ENCODE peak calls at places on chromosomes 4 and X, in five cellular contexts. One of them, this sample, is unnamed.

GRCh38 chr4:2954358-2955185 is 8.6 kb downstream of the NOP14 start:
- DNase-seq in psoas muscle: no peak
- DNase-seq in right lobe of liver: no peak
- DNase-seq in A549: no peak
- DNase-seq in cardiac muscle cell: no peak
- DNase-seq in this sample: no peak

GRCh38 chrX:19373034-19373891 is 29.5 kb downstream of the PDHA1 start:
- DNase-seq in right lobe of liver: no peak
- DNase-seq in cardiac muscle cell: no peak
- DNase-seq in A549: no peak
- DNase-seq in psoas muscle: no peak
- DNase-seq in this sample: no peak

GRCh38 chr4:135185256-135185655 is 983.7 kb upstream of the PABPC4L start:
- DNase-seq in psoas muscle: no peak
- DNase-seq in A549: no peak
- DNase-seq in cardiac muscle cell: no peak
- DNase-seq in right lobe of liver: no peak
- DNase-seq in this sample: no peak

GRCh38 chr4:15691346-15692140 is 9.9 kb downstream of the FAM200B start:
- DNase-seq in A549: no peak
- DNase-seq in psoas muscle: no peak
- DNase-seq in right lobe of liver: no peak
- DNase-seq in cardiac muscle cell: no peak
- DNase-seq in this sample: no peak

GRCh38 chr4:54473077-54473545 is 184.6 kb upstream of the KIT start:
- DNase-seq in psoas muscle: no peak
- DNase-seq in A549: no peak
- DNase-seq in right lobe of liver: no peak
- DNase-seq in cardiac muscle cell: no peak
- DNase-seq in this sample: no peak

GRCh38 chr4:109414938-109415337 is 18.7 kb upstream of the SEC24B start:
- DNase-seq in psoas muscle: no peak
- DNase-seq in cardiac muscle cell: no peak
- DNase-seq in A549: no peak
- DNase-seq in right lobe of liver: no peak
- DNase-seq in this sample: no peak

GRCh38 chr4:97911236-97911906 is 231.9 kb downstream of the STPG2 start:
- DNase-seq in A549: no peak
- DNase-seq in cardiac muscle cell: no peak
- DNase-seq in psoas muscle: no peak
- DNase-seq in right lobe of liver: no peak
- DNase-seq in this sample: no peak

GRCh38 chrX:132750312-132751042 is 208.0 kb downstream of the HS6ST2 start:
- DNase-seq in psoas muscle: no peak
- DNase-seq in right lobe of liver: no peak
- DNase-seq in cardiac muscle cell: no peak
- DNase-seq in A549: no peak
- DNase-seq in this sample: no peak

GRCh38 chr4:4853371-4853823 is 6.1 kb upstream of the MSX1 start:
- DNase-seq in psoas muscle: no peak
- DNase-seq in A549: no peak
- DNase-seq in cardiac muscle cell: no peak
- DNase-seq in right lobe of liver: no peak
- DNase-seq in this sample: no peak

GRCh38 chr4:142311916-142312315 is 534.2 kb downstream of the INPP4B start:
- DNase-seq in psoas muscle: no peak
- DNase-seq in right lobe of liver: no peak
- DNase-seq in cardiac muscle cell: no peak
- DNase-seq in A549: no peak
- DNase-seq in this sample: no peak

GRCh38 chrX:51332188-51332942 is at the start of gene NUDT10:
- DNase-seq in A549: no peak
- DNase-seq in psoas muscle: peak; percentile 34
- DNase-seq in cardiac muscle cell: peak; percentile 86
- DNase-seq in right lobe of liver: peak; percentile 50
- DNase-seq in this sample: no peak

GRCh38 chrX:11787564-11787963 is 29.5 kb downstream of the MSL3 start:
- DNase-seq in psoas muscle: peak; percentile 64
- DNase-seq in right lobe of liver: peak; percentile 34
- DNase-seq in cardiac muscle cell: peak; percentile 56
- DNase-seq in A549: peak; percentile 43
- DNase-seq in this sample: no peak

GRCh38 chr4:183409956-183410355 is 34.5 kb upstream of the CDKN2AIP start:
- DNase-seq in right lobe of liver: no peak
- DNase-seq in psoas muscle: no peak
- DNase-seq in A549: no peak
- DNase-seq in cardiac muscle cell: no peak
- DNase-seq in this sample: no peak

GRCh38 chr4:107619731-107620130 is 100.3 kb downstream of the PAPSS1 start:
- DNase-seq in right lobe of liver: no peak
- DNase-seq in psoas muscle: no peak
- DNase-seq in A549: no peak
- DNase-seq in cardiac muscle cell: no peak
- DNase-seq in this sample: no peak

GRCh38 chrX:151084454-151084853 is 91.9 kb upstream of the GPR50 start:
- DNase-seq in cardiac muscle cell: no peak
- DNase-seq in right lobe of liver: no peak
- DNase-seq in psoas muscle: no peak
- DNase-seq in A549: no peak
- DNase-seq in this sample: no peak

GRCh38 chr4:67106846-67107467 is 438.3 kb downstream of the CENPC start:
- DNase-seq in psoas muscle: no peak
- DNase-seq in A549: no peak
- DNase-seq in right lobe of liver: no peak
- DNase-seq in cardiac muscle cell: no peak
- DNase-seq in this sample: no peak

GRCh38 chr4:110705440-110705782 is 82.5 kb upstream of the PITX2 start:
- DNase-seq in cardiac muscle cell: no peak
- DNase-seq in psoas muscle: no peak
- DNase-seq in A549: no peak
- DNase-seq in right lobe of liver: no peak
- DNase-seq in this sample: no peak

GRCh38 chr4:107825072-107825789 is 499 bp downstream of the SGMS2 start:
- DNase-seq in A549: peak; percentile 33
- DNase-seq in psoas muscle: no peak
- DNase-seq in right lobe of liver: peak; percentile 48
- DNase-seq in cardiac muscle cell: peak; percentile 52
- DNase-seq in this sample: peak; percentile 62

GRCh38 chr4:2811830-2812599 is 19.1 kb downstream of the SH3BP2 start:
- DNase-seq in psoas muscle: peak; percentile 76
- DNase-seq in right lobe of liver: peak; percentile 73
- DNase-seq in cardiac muscle cell: peak; percentile 50
- DNase-seq in A549: no peak
- DNase-seq in this sample: no peak

GRCh38 chr4:181261279-181261678 is 981.9 kb upstream of the TENM3 start:
- DNase-seq in right lobe of liver: no peak
- DNase-seq in A549: no peak
- DNase-seq in psoas muscle: no peak
- DNase-seq in cardiac muscle cell: peak; percentile 50
- DNase-seq in this sample: no peak

GRCh38 chr4:38925492-38926418 is 58.1 kb downstream of the FAM114A1 start:
- DNase-seq in psoas muscle: no peak
- DNase-seq in cardiac muscle cell: no peak
- DNase-seq in right lobe of liver: no peak
- DNase-seq in A549: no peak
- DNase-seq in this sample: no peak

GRCh38 chr4:4865705-4866123 is 6.2 kb downstream of the MSX1 start:
- DNase-seq in right lobe of liver: no peak
- DNase-seq in cardiac muscle cell: no peak
- DNase-seq in A549: no peak
- DNase-seq in psoas muscle: no peak
- DNase-seq in this sample: no peak

GRCh38 chr4:143555676-143556075 is 42.2 kb downstream of the SMARCA5 start:
- DNase-seq in cardiac muscle cell: no peak
- DNase-seq in A549: no peak
- DNase-seq in right lobe of liver: no peak
- DNase-seq in psoas muscle: no peak
- DNase-seq in this sample: no peak

GRCh38 chr4:107183155-107183774 is 147.2 kb upstream of the DKK2 start:
- DNase-seq in cardiac muscle cell: peak; percentile 71
- DNase-seq in psoas muscle: no peak
- DNase-seq in right lobe of liver: no peak
- DNase-seq in A549: peak; percentile 2
- DNase-seq in this sample: peak; percentile 45

GRCh38 chr4:119081542-119081859 is 54.1 kb upstream of the MYOZ2 start:
- DNase-seq in cardiac muscle cell: no peak
- DNase-seq in A549: no peak
- DNase-seq in right lobe of liver: no peak
- DNase-seq in psoas muscle: no peak
- DNase-seq in this sample: no peak
- H3K27ac ChIP-seq in cardiac muscle cell: peak overlapping the region; percentile 8
- H3K27ac ChIP-seq in A549: peak overlapping the region; percentile 93
- H3K27ac ChIP-seq in right lobe of liver: no peak overlapping the region
- H3K27ac ChIP-seq in psoas muscle: no peak overlapping the region
- H3K27ac ChIP-seq in this sample: no peak overlapping the region

GRCh38 chrX:113390531-113390930 is 549.9 kb upstream of the AMOT start:
- DNase-seq in psoas muscle: no peak
- DNase-seq in right lobe of liver: no peak
- DNase-seq in A549: no peak
- DNase-seq in cardiac muscle cell: no peak
- DNase-seq in this sample: no peak
- TF ChIP-seq CTCF in psoas muscle: no peak
- TF ChIP-seq CTCF in right lobe of liver: no peak
- TF ChIP-seq CTCF in A549: no peak
- TF ChIP-seq CTCF in cardiac muscle cell: no peak
- TF ChIP-seq CTCF in this sample: no peak

GRCh38 chr4:62548765-62549164 is 1348.6 kb downstream of the ADGRL3 start:
- DNase-seq in right lobe of liver: no peak
- DNase-seq in psoas muscle: no peak
- DNase-seq in cardiac muscle cell: no peak
- DNase-seq in A549: no peak
- DNase-seq in this sample: no peak

GRCh38 chr4:62544428-62544827 is 1344.3 kb downstream of the ADGRL3 start:
- DNase-seq in psoas muscle: no peak
- DNase-seq in right lobe of liver: no peak
- DNase-seq in cardiac muscle cell: no peak
- DNase-seq in A549: no peak
- DNase-seq in this sample: no peak

GRCh38 chr4:62549601-62550000 is 1349.5 kb downstream of the ADGRL3 start:
- DNase-seq in psoas muscle: no peak
- DNase-seq in right lobe of liver: no peak
- DNase-seq in cardiac muscle cell: no peak
- DNase-seq in A549: no peak
- DNase-seq in this sample: no peak

GRCh38 chr4:62548108-62548524 is 1348.0 kb downstream of the ADGRL3 start:
- DNase-seq in right lobe of liver: peak; percentile 20
- DNase-seq in cardiac muscle cell: no peak
- DNase-seq in psoas muscle: peak; percentile 36
- DNase-seq in A549: no peak
- DNase-seq in this sample: no peak

DNA sequence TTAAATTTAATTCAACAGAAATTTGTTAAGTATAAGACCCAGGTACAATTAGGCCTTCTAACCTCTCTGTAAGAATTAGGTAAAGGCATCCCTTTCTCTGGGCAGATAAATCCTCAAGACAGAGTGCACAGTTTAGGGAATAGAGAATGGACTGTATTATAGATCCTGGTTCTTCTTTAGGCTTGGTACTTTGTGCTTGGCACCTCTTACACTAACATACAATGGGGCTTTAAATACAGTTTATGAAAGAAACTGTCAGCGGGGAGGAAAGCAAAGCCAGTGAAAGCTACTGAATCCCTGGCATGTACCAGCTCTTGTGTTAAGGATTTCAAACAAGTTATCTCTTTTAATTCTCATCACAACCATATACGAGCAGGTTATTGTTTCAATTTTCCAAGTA is 1350.0 kb downstream of the ADGRL3 start:
- DNase-seq in right lobe of liver: no peak
- DNase-seq in cardiac muscle cell: no peak
- DNase-seq in psoas muscle: no peak
- DNase-seq in A549: no peak
- DNase-seq in this sample: no peak
- H3K27ac ChIP-seq in right lobe of liver: no peak overlapping the region
- H3K27ac ChIP-seq in cardiac muscle cell: no peak overlapping the region
- H3K27ac ChIP-seq in psoas muscle: no peak overlapping the region
- H3K27ac ChIP-seq in A549: no peak overlapping the region
- H3K27ac ChIP-seq in this sample: no peak overlapping the region

GRCh38 chr4:44927361-44928061 is 201.2 kb upstream of the GNPDA2 start:
- DNase-seq in psoas muscle: no peak
- DNase-seq in right lobe of liver: no peak
- DNase-seq in cardiac muscle cell: peak; percentile 63
- DNase-seq in A549: peak; percentile 0
- DNase-seq in this sample: peak; percentile 17
- TF ChIP-seq CTCF in psoas muscle: peak; percentile 50
- TF ChIP-seq CTCF in right lobe of liver: no peak
- TF ChIP-seq CTCF in cardiac muscle cell: peak; percentile 48
- TF ChIP-seq CTCF in A549: peak; percentile 46
- TF ChIP-seq CTCF in this sample: peak; percentile 75

GRCh38 chr4:88964450-88964849 is 92.5 kb downstream of the FAM13A start:
- DNase-seq in psoas muscle: no peak
- DNase-seq in cardiac muscle cell: no peak
- DNase-seq in right lobe of liver: no peak
- DNase-seq in A549: peak; percentile 5
- DNase-seq in this sample: peak; percentile 70
- H3K27ac ChIP-seq in psoas muscle: no peak overlapping the region
- H3K27ac ChIP-seq in cardiac muscle cell: no peak overlapping the region
- H3K27ac ChIP-seq in right lobe of liver: no peak overlapping the region
- H3K27ac ChIP-seq in A549: peak overlapping the region; percentile 63
- H3K27ac ChIP-seq in this sample: peak overlapping the region; percentile 71

GRCh38 chrX:108584617-108585211 is 145.1 kb downstream of the COL4A5 start:
- DNase-seq in psoas muscle: no peak
- DNase-seq in cardiac muscle cell: peak; percentile 2
- DNase-seq in A549: peak; percentile 1
- DNase-seq in right lobe of liver: no peak
- DNase-seq in this sample: peak; percentile 1
- TF ChIP-seq CTCF in psoas muscle: peak; percentile 22
- TF ChIP-seq CTCF in cardiac muscle cell: peak; percentile 23
- TF ChIP-seq CTCF in A549: peak; percentile 34
- TF ChIP-seq CTCF in right lobe of liver: peak; percentile 12
- TF ChIP-seq CTCF in this sample: no peak

GRCh38 chrX:101617211-101618191 is at the start of gene ARMCX6:
- DNase-seq in cardiac muscle cell: peak; percentile 76
- DNase-seq in A549: peak; percentile 70
- DNase-seq in psoas muscle: peak; percentile 71
- DNase-seq in right lobe of liver: peak; percentile 78
- DNase-seq in this sample: peak; percentile 49

GRCh38 chrX:101619336-101619735 is 1.5 kb upstream of the ARMCX6 start:
- DNase-seq in psoas muscle: no peak
- DNase-seq in A549: no peak
- DNase-seq in right lobe of liver: no peak
- DNase-seq in cardiac muscle cell: peak; percentile 84
- DNase-seq in this sample: no peak
- H3K27ac ChIP-seq in psoas muscle: peak overlapping the region; percentile 44
- H3K27ac ChIP-seq in A549: no peak overlapping the region
- H3K27ac ChIP-seq in right lobe of liver: no peak overlapping the region
- H3K27ac ChIP-seq in cardiac muscle cell: peak overlapping the region; percentile 20
- H3K27ac ChIP-seq in this sample: no peak overlapping the region

GRCh38 chr4:127997534-127998388 is 32.6 kb downstream of the ABHD18 start:
- DNase-seq in A549: peak; percentile 58
- DNase-seq in psoas muscle: no peak
- DNase-seq in right lobe of liver: no peak
- DNase-seq in cardiac muscle cell: peak; percentile 14
- DNase-seq in this sample: peak; percentile 37
- TF ChIP-seq CTCF in A549: peak; percentile 49
- TF ChIP-seq CTCF in psoas muscle: no peak
- TF ChIP-seq CTCF in right lobe of liver: no peak
- TF ChIP-seq CTCF in cardiac muscle cell: peak; percentile 27
- TF ChIP-seq CTCF in this sample: no peak

GRCh38 chr4:151484396-151485102 is 75.6 kb downstream of the FHIP1A start:
- DNase-seq in psoas muscle: no peak
- DNase-seq in cardiac muscle cell: peak; percentile 20
- DNase-seq in right lobe of liver: no peak
- DNase-seq in A549: peak; percentile 15
- DNase-seq in this sample: peak; percentile 84
- H3K27ac ChIP-seq in psoas muscle: peak overlapping the region; percentile 66
- H3K27ac ChIP-seq in cardiac muscle cell: no peak overlapping the region
- H3K27ac ChIP-seq in right lobe of liver: no peak overlapping the region
- H3K27ac ChIP-seq in A549: no peak overlapping the region
- H3K27ac ChIP-seq in this sample: no peak overlapping the region